ENCODE peak calls at places on chromosomes 3 and 15, in four cellular contexts. One of them, this sample, is unnamed.

GRCh38 chr15:78175333-78175732 is 26.2 kb downstream of the IDH3A start:
- DNase-seq in tibial nerve: no peak
- DNase-seq in lower leg skin: peak
- DNase-seq in NB4: no peak
- DNase-seq in this sample: no peak

GRCh38 chr3:110126065-110126464 is 788.7 kb upstream of the DPPA4 start:
- DNase-seq in tibial nerve: no peak
- DNase-seq in NB4: no peak
- DNase-seq in lower leg skin: no peak
- DNase-seq in this sample: no peak

GRCh38 chr3:127483005-127483641 is 107.4 kb downstream of the TPRA1 start:
- DNase-seq in NB4: no peak
- DNase-seq in tibial nerve: no peak
- DNase-seq in lower leg skin: no peak
- DNase-seq in this sample: no peak

GRCh38 chr15:37788767-37789391 is 145.6 kb upstream of the TMCO5A start:
- DNase-seq in lower leg skin: no peak
- DNase-seq in tibial nerve: no peak
- DNase-seq in NB4: no peak
- DNase-seq in this sample: no peak

GRCh38 chr3:190076601-190077444 is 43.9 kb downstream of the P3H2 start:
- DNase-seq in lower leg skin: no peak
- DNase-seq in tibial nerve: no peak
- DNase-seq in NB4: no peak
- DNase-seq in this sample: no peak

GRCh38 chr3:180417241-180417640 is 184.7 kb upstream of the TTC14 start:
- DNase-seq in NB4: peak
- DNase-seq in tibial nerve: no peak
- DNase-seq in lower leg skin: no peak
- DNase-seq in this sample: no peak

GRCh38 chr3:39124876-39125836 is 17.7 kb downstream of the TTC21A start:
- DNase-seq in lower leg skin: no peak
- DNase-seq in tibial nerve: no peak
- DNase-seq in NB4: no peak
- DNase-seq in this sample: no peak

GRCh38 chr3:45950686-45951600 is 7.7 kb downstream of the CXCR6 start:
- DNase-seq in tibial nerve: no peak
- DNase-seq in NB4: no peak
- DNase-seq in lower leg skin: no peak
- DNase-seq in this sample: no peak

GRCh38 chr15:101689901-101690300 is 34.4 kb downstream of the TARS3 start:
- DNase-seq in lower leg skin: no peak
- DNase-seq in tibial nerve: no peak
- DNase-seq in NB4: peak
- DNase-seq in this sample: no peak

GRCh38 chr3:53754325-53754724 is 91.9 kb downstream of the CHDH start:
- DNase-seq in lower leg skin: no peak
- DNase-seq in tibial nerve: no peak
- DNase-seq in NB4: no peak
- DNase-seq in this sample: no peak

DNA sequence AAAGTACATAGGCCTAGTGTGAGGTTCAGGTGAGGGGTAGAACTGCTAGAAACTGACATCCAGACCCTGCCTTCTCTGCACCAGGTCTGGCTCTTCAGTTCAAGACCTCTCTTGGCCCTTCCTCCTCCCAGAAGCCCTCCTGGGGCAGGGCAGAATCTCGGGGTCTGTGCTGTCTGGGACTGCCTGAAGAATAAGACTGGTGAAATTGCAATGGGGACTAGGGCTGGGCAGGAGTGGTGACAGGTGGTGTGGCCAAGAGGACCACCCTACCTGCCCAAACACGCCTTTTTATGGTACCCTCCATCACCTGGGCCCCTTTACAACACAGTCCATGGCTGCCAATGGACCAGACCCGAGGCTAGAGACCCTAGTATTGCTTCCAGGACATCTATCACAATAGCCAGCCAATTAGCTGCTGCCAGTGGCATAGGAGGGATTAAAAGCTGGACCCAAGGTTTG is 1.5 kb upstream of the NCKIPSD start:
- DNase-seq in tibial nerve: no peak
- DNase-seq in NB4: no peak
- DNase-seq in lower leg skin: no peak
- DNase-seq in this sample: no peak
- TF ChIP-seq POLR2A in tibial nerve: no peak
- TF ChIP-seq POLR2A in NB4: no peak
- TF ChIP-seq POLR2A in lower leg skin: no peak
- TF ChIP-seq POLR2A in this sample: no peak

DNA sequence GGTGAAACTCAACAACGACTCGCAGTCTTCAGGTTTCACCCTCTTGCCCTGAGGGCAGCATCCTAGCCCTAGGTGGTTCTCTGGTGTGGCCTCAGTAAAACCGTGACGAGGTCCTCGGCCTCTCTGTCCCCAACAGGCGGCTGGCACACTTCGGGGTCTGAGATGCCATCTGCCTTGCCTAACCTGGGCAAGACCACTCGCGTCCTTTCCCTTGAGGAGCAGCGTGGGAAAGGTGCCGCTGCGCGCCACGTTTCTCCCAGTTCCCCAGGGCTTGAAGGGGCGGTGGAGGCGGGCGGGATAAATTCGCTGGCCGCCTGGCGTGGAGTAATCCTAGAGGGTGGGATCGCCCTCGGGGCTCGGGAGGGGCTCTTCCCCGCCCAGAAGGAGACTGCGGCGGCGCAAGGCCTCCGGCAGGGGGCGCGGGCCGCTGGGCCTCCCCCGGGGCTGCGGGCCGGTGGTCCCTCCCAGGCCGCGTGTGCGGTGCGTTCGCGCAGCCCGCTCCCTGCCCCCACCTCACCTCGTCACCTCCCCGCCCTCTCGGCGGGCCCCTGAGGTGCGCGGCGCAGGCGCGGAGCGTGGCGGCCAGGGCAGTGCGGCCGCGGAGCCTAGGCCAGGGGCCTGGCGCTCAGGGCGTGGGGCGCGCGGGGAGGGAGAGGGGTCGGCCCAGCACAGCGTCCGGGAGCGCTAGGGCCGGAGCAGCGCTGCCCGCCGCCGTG is at the start of gene ZNF639:
- DNase-seq in lower leg skin: peak
- DNase-seq in tibial nerve: peak
- DNase-seq in NB4: peak
- DNase-seq in this sample: peak
- TF ChIP-seq POLR2A in lower leg skin: no peak
- TF ChIP-seq POLR2A in tibial nerve: peak
- TF ChIP-seq POLR2A in NB4: peak
- TF ChIP-seq POLR2A in this sample: peak

GRCh38 chr15:67193223-67194009 is 61.0 kb downstream of the AAGAB start:
- DNase-seq in lower leg skin: no peak
- DNase-seq in tibial nerve: no peak
- DNase-seq in NB4: no peak
- DNase-seq in this sample: no peak
- TF ChIP-seq POLR2A in lower leg skin: no peak
- TF ChIP-seq POLR2A in tibial nerve: no peak
- TF ChIP-seq POLR2A in NB4: no peak
- TF ChIP-seq POLR2A in this sample: no peak

GRCh38 chr3:57952208-57952631 is 56.0 kb upstream of the FLNB start:
- DNase-seq in NB4: no peak
- DNase-seq in tibial nerve: no peak
- DNase-seq in lower leg skin: no peak
- DNase-seq in this sample: peak
- TF ChIP-seq POLR2A in NB4: no peak
- TF ChIP-seq POLR2A in tibial nerve: no peak
- TF ChIP-seq POLR2A in lower leg skin: no peak
- TF ChIP-seq POLR2A in this sample: no peak

GRCh38 chr15:93167291-93167690 is 78.3 kb upstream of the RGMA start:
- DNase-seq in tibial nerve: no peak
- DNase-seq in NB4: no peak
- DNase-seq in lower leg skin: no peak
- DNase-seq in this sample: no peak
- TF ChIP-seq POLR2A in tibial nerve: no peak
- TF ChIP-seq POLR2A in NB4: no peak
- TF ChIP-seq POLR2A in lower leg skin: no peak
- TF ChIP-seq POLR2A in this sample: no peak

GRCh38 chr3:50089603-50089945 is 855 bp downstream of the RBM5 start:
- DNase-seq in tibial nerve: peak
- DNase-seq in lower leg skin: no peak
- DNase-seq in NB4: peak
- DNase-seq in this sample: no peak

GRCh38 chr3:50090985-50091384 is 2.3 kb downstream of the RBM5 start:
- DNase-seq in NB4: no peak
- DNase-seq in lower leg skin: no peak
- DNase-seq in tibial nerve: no peak
- DNase-seq in this sample: no peak

DNA sequence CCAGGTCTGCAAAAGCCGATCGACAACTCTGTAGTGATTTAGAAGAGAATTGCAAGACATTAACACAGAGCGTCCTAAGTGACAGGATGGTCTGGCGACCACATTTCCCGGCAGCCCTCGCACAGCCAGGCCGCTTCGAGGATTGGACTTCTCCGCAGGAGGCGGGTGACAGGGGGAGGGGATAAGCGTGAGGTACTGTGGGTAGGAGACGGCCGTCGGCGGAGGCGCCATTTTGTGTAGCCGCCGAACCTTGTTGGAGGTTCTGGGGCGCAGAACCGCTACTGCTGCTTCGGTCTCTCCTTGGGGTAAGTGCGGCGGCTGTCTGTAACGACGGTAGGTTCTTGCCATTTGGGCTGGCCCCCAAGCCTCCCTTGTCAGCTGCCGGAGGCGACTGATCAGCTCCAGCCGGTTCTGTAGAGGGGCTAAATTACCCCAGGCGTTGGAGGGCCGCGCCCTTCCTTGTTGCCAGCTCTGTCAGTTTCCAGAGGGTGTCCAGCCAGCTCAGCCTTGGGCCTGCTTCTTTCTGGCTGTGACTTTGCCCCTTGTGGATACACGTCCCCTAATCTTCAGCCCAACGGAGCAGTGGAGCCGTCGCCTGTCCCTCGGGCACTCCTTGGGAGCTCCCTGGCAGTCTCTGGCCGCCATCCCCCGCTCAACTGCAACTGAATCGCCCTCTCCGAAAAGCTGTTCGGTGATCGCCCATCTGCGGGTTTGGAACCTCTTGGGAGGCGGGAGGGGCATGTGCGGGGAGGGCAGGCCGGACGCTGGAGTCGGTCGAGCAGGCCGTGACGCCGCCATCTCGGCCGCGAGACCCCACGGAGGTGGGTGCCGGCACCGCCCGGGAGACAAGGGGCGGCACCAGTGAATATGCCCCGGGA is at the start of gene RBM5:
- DNase-seq in tibial nerve: peak
- DNase-seq in lower leg skin: peak
- DNase-seq in NB4: peak
- DNase-seq in this sample: peak
- TF ChIP-seq POLR2A in tibial nerve: peak
- TF ChIP-seq POLR2A in lower leg skin: peak
- TF ChIP-seq POLR2A in NB4: peak
- TF ChIP-seq POLR2A in this sample: peak